ENCODE peak calls at places on chromosomes 4 and X, in seven cellular contexts. T, Y, J, Z, N, X and B are unnamed samples.

GRCh38 chr4:41442818-41443217 is 95.1 kb upstream of the LIMCH1 start:
- DNase-seq in N (no peak), Y (no peak), X (no peak), Z (no peak), T (no peak), J (no peak), B (no peak)

GRCh38 chr4:118682928-118683327 is 2.3 kb upstream of the METTL14 start:
- DNase-seq in Z (no peak), T (no peak), X (peak; percentile 43), J (no peak), Y (no peak), N (no peak), B (no peak)

GRCh38 chr4:160026720-160027119 is 923.8 kb downstream of the RAPGEF2 start:
- DNase-seq in Y (no peak), Z (no peak), N (no peak), T (no peak), X (no peak), J (no peak), B (peak; percentile 45)

GRCh38 chrX:151970661-151971060 is 3.8 kb downstream of the GABRE start:
- DNase-seq in J (peak; percentile 69), N (no peak), Z (peak; percentile 84), Y (no peak), T (no peak), X (no peak), B (no peak)

GRCh38 chr4:1993169-1993516 is 15.6 kb downstream of the NELFA start:
- DNase-seq in Z (no peak), Y (no peak), J (no peak), N (no peak), X (no peak), T (no peak), B (no peak)

GRCh38 chr4:96598465-96598864 is 758.6 kb downstream of the PDHA2 start:
- DNase-seq in Y (no peak), N (no peak), T (no peak), J (no peak), X (no peak), Z (no peak), B (no peak)

GRCh38 chr4:76485450-76485849 is 50.4 kb downstream of the SHROOM3 start:
- DNase-seq in Z (no peak), X (no peak), T (no peak), J (no peak), Y (no peak), N (no peak), B (no peak)

GRCh38 chrX:153884136-153885076 is 1.6 kb downstream of the L1CAM start:
- DNase-seq in N (no peak), T (no peak), Y (no peak), Z (no peak), X (no peak), J (no peak), B (no peak)

GRCh38 chr4:38290360-38290759 is 330.2 kb downstream of the PTTG2 start:
- DNase-seq in N (no peak), Y (no peak), T (no peak), J (no peak), X (no peak), Z (no peak), B (no peak)

GRCh38 chr4:25378130-25378743 is 1.2 kb downstream of the ANAPC4 start:
- DNase-seq in X (no peak), T (no peak), N (no peak), J (no peak), Y (no peak), Z (no peak), B (no peak)

GRCh38 chrX:2811271-2811670 is 17.5 kb upstream of the GYG2 start:
- DNase-seq in Y (no peak), Z (no peak), X (no peak), J (no peak), T (no peak), N (peak; percentile 15), B (no peak)

GRCh38 chr4:5199142-5199541 is 147.9 kb downstream of the STK32B start:
- DNase-seq in T (no peak), N (no peak), Y (no peak), X (no peak), J (no peak), Z (no peak), B (no peak)

GRCh38 chrX:46994096-46994495 is 81.9 kb downstream of the JADE3 start:
- DNase-seq in J (no peak), T (no peak), Z (no peak), N (no peak), X (no peak), Y (no peak), B (no peak)

GRCh38 chr4:162683659-162684370 is 482.9 kb downstream of the NAF1 start:
- DNase-seq in J (no peak), N (no peak), Z (no peak), T (no peak), Y (no peak), X (no peak), B (no peak)

GRCh38 chr4:145061325-145061920 is 36.6 kb downstream of the ANAPC10 start:
- DNase-seq in N (no peak), X (peak; percentile 11), J (no peak), Z (no peak), Y (peak; percentile 22), T (no peak), B (no peak)

GRCh38 chrX:149472620-149473019 is 32.5 kb downstream of the IDS start:
- DNase-seq in Z (no peak), Y (no peak), T (no peak), X (no peak), N (no peak), J (no peak), B (no peak)

GRCh38 chr4:1245481-1246051 is 3.4 kb downstream of the CTBP1 start:
- DNase-seq in T (no peak), Y (no peak), X (peak; percentile 8), Z (peak; percentile 48), N (no peak), J (no peak), B (no peak)

GRCh38 chr4:132124624-132124974 is 1024.5 kb upstream of the PCDH10 start:
- DNase-seq in J (no peak), Z (no peak), X (no peak), Y (no peak), T (no peak), N (no peak), B (no peak)

GRCh38 chr4:81096566-81096965 is 66.1 kb downstream of the BMP3 start:
- DNase-seq in Y (no peak), Z (no peak), T (no peak), X (no peak), N (no peak), J (no peak), B (no peak)

GRCh38 chr4:113978561-113979156 is 788 bp downstream of the ARSJ start:
- DNase-seq in Z (no peak), X (no peak), J (peak; percentile 22), T (no peak), N (peak; percentile 50), Y (no peak), B (no peak)

GRCh38 chr4:99723555-99724450 is 66.2 kb upstream of the C4orf54 start:
- DNase-seq in Z (no peak), X (peak; percentile 26), J (peak; percentile 73), Y (no peak), N (no peak), T (no peak), B (peak; percentile 53)

GRCh38 chr4:164731827-164732474 is 22.0 kb upstream of the SMIM31 start:
- DNase-seq in T (peak; percentile 1), J (no peak), X (peak; percentile 66), N (peak; percentile 62), Z (peak; percentile 60), Y (peak; percentile 33), B (no peak)